ENCODE peak calls at places on chromosomes 12 and 14, in nine cellular contexts. One of them, this sample, is unnamed.

GRCh38 chr12:14395059-14395778 is 29.7 kb downstream of the ATF7IP start:
- DNase-seq in astrocyte of the spinal cord: no peak
- DNase-seq in CD4-positive, CD25-positive, alpha-beta regulatory T cell: no peak
- DNase-seq in activated CD4-positive, alpha-beta T cell treated with anti-CD3 and anti-CD28 coated beads for 24 hours: no peak
- DNase-seq in A673: no peak
- DNase-seq in amniotic stem cell: no peak
- DNase-seq in NCI-H1417 treated with DMSO at 0.1 percent for 48 hours: no peak
- DNase-seq in CD8-positive, alpha-beta memory T cell: no peak
- DNase-seq in activated gamma-delta T cell treated with anti-CD3 and anti-CD28 coated beads, Interleukin-2, amount 50 U/mL, for 16 hours: no peak
- DNase-seq in this sample: no peak

GRCh38 chr12:58950739-58951100 is 30.4 kb upstream of the LRIG3 start:
- DNase-seq in A673: no peak
- DNase-seq in NCI-H1417 treated with DMSO at 0.1 percent for 48 hours: no peak
- DNase-seq in amniotic stem cell: no peak
- DNase-seq in CD8-positive, alpha-beta memory T cell: no peak
- DNase-seq in activated CD4-positive, alpha-beta T cell treated with anti-CD3 and anti-CD28 coated beads for 24 hours: no peak
- DNase-seq in astrocyte of the spinal cord: no peak
- DNase-seq in CD4-positive, CD25-positive, alpha-beta regulatory T cell: no peak
- DNase-seq in activated gamma-delta T cell treated with anti-CD3 and anti-CD28 coated beads, Interleukin-2, amount 50 U/mL, for 16 hours: no peak
- DNase-seq in this sample: no peak

GRCh38 chr14:46490150-46490769 is 161.3 kb downstream of the RPL10L start:
- DNase-seq in CD8-positive, alpha-beta memory T cell: no peak
- DNase-seq in NCI-H1417 treated with DMSO at 0.1 percent for 48 hours: no peak
- DNase-seq in A673: peak
- DNase-seq in activated gamma-delta T cell treated with anti-CD3 and anti-CD28 coated beads, Interleukin-2, amount 50 U/mL, for 16 hours: no peak
- DNase-seq in CD4-positive, CD25-positive, alpha-beta regulatory T cell: no peak
- DNase-seq in activated CD4-positive, alpha-beta T cell treated with anti-CD3 and anti-CD28 coated beads for 24 hours: no peak
- DNase-seq in astrocyte of the spinal cord: no peak
- DNase-seq in amniotic stem cell: no peak
- DNase-seq in this sample: no peak

GRCh38 chr12:116559330-116560080 is at the start of gene MAP1LC3B2:
- DNase-seq in NCI-H1417 treated with DMSO at 0.1 percent for 48 hours: no peak
- DNase-seq in A673: no peak
- DNase-seq in activated CD4-positive, alpha-beta T cell treated with anti-CD3 and anti-CD28 coated beads for 24 hours: peak
- DNase-seq in CD8-positive, alpha-beta memory T cell: peak
- DNase-seq in CD4-positive, CD25-positive, alpha-beta regulatory T cell: peak
- DNase-seq in activated gamma-delta T cell treated with anti-CD3 and anti-CD28 coated beads, Interleukin-2, amount 50 U/mL, for 16 hours: peak
- DNase-seq in astrocyte of the spinal cord: peak
- DNase-seq in amniotic stem cell: no peak
- DNase-seq in this sample: peak

GRCh38 chr12:51517316-51517715 is 73.7 kb upstream of the SCN8A start:
- DNase-seq in A673: no peak
- DNase-seq in CD8-positive, alpha-beta memory T cell: no peak
- DNase-seq in activated CD4-positive, alpha-beta T cell treated with anti-CD3 and anti-CD28 coated beads for 24 hours: no peak
- DNase-seq in CD4-positive, CD25-positive, alpha-beta regulatory T cell: no peak
- DNase-seq in astrocyte of the spinal cord: no peak
- DNase-seq in NCI-H1417 treated with DMSO at 0.1 percent for 48 hours: no peak
- DNase-seq in amniotic stem cell: no peak
- DNase-seq in activated gamma-delta T cell treated with anti-CD3 and anti-CD28 coated beads, Interleukin-2, amount 50 U/mL, for 16 hours: no peak
- DNase-seq in this sample: no peak

GRCh38 chr12:49537709-49538601 is 875 bp upstream of the KCNH3 start:
- DNase-seq in activated CD4-positive, alpha-beta T cell treated with anti-CD3 and anti-CD28 coated beads for 24 hours: no peak
- DNase-seq in CD4-positive, CD25-positive, alpha-beta regulatory T cell: no peak
- DNase-seq in CD8-positive, alpha-beta memory T cell: no peak
- DNase-seq in astrocyte of the spinal cord: no peak
- DNase-seq in amniotic stem cell: no peak
- DNase-seq in A673: peak
- DNase-seq in activated gamma-delta T cell treated with anti-CD3 and anti-CD28 coated beads, Interleukin-2, amount 50 U/mL, for 16 hours: no peak
- DNase-seq in NCI-H1417 treated with DMSO at 0.1 percent for 48 hours: no peak
- DNase-seq in this sample: no peak

GRCh38 chr12:89880695-89881350 is 172.2 kb upstream of the ATP2B1 start:
- DNase-seq in activated gamma-delta T cell treated with anti-CD3 and anti-CD28 coated beads, Interleukin-2, amount 50 U/mL, for 16 hours: peak
- DNase-seq in activated CD4-positive, alpha-beta T cell treated with anti-CD3 and anti-CD28 coated beads for 24 hours: no peak
- DNase-seq in CD8-positive, alpha-beta memory T cell: peak
- DNase-seq in NCI-H1417 treated with DMSO at 0.1 percent for 48 hours: no peak
- DNase-seq in CD4-positive, CD25-positive, alpha-beta regulatory T cell: peak
- DNase-seq in amniotic stem cell: no peak
- DNase-seq in astrocyte of the spinal cord: no peak
- DNase-seq in A673: no peak
- DNase-seq in this sample: peak

GRCh38 chr12:1611775-1612174 is 17.3 kb upstream of the WNT5B start:
- DNase-seq in astrocyte of the spinal cord: peak
- DNase-seq in CD8-positive, alpha-beta memory T cell: no peak
- DNase-seq in amniotic stem cell: peak
- DNase-seq in CD4-positive, CD25-positive, alpha-beta regulatory T cell: no peak
- DNase-seq in activated gamma-delta T cell treated with anti-CD3 and anti-CD28 coated beads, Interleukin-2, amount 50 U/mL, for 16 hours: no peak
- DNase-seq in NCI-H1417 treated with DMSO at 0.1 percent for 48 hours: no peak
- DNase-seq in activated CD4-positive, alpha-beta T cell treated with anti-CD3 and anti-CD28 coated beads for 24 hours: no peak
- DNase-seq in A673: no peak
- DNase-seq in this sample: no peak

GRCh38 chr14:35122696-35123387 is 490 bp downstream of the PRORP start:
- DNase-seq in astrocyte of the spinal cord: peak
- DNase-seq in CD8-positive, alpha-beta memory T cell: no peak
- DNase-seq in amniotic stem cell: no peak
- DNase-seq in activated CD4-positive, alpha-beta T cell treated with anti-CD3 and anti-CD28 coated beads for 24 hours: no peak
- DNase-seq in CD4-positive, CD25-positive, alpha-beta regulatory T cell: no peak
- DNase-seq in activated gamma-delta T cell treated with anti-CD3 and anti-CD28 coated beads, Interleukin-2, amount 50 U/mL, for 16 hours: no peak
- DNase-seq in A673: no peak
- DNase-seq in NCI-H1417 treated with DMSO at 0.1 percent for 48 hours: no peak
- DNase-seq in this sample: peak

GRCh38 chr14:21084988-21085853 is 13.2 kb downstream of the ZNF219 start:
- DNase-seq in activated CD4-positive, alpha-beta T cell treated with anti-CD3 and anti-CD28 coated beads for 24 hours: no peak
- DNase-seq in astrocyte of the spinal cord: peak
- DNase-seq in CD4-positive, CD25-positive, alpha-beta regulatory T cell: no peak
- DNase-seq in CD8-positive, alpha-beta memory T cell: no peak
- DNase-seq in activated gamma-delta T cell treated with anti-CD3 and anti-CD28 coated beads, Interleukin-2, amount 50 U/mL, for 16 hours: no peak
- DNase-seq in NCI-H1417 treated with DMSO at 0.1 percent for 48 hours: no peak
- DNase-seq in A673: no peak
- DNase-seq in amniotic stem cell: peak
- DNase-seq in this sample: no peak